ENCODE peak calls at places on chromosomes 3 and 15, in seven cellular contexts. Z is CD8-positive, alpha-beta memory T cell; D is CD8-positive, alpha-beta T cell; Q is dorsolateral prefrontal cortex; V is astrocyte; M is fibroblast of lung; O is esophagus squamous epithelium. F is an unnamed sample. For H3K27me3, the result is how much of the 10 kb centered on the place peaks cover.

GRCh38 chr3:45134758-45135521 is 11.2 kb downstream of the CDCP1 start:
- DNase-seq in Z (no peak), O (no peak), M (peak), V (peak), Q (no peak), D (no peak), F (no peak)

GRCh38 chr3:37952564-37952963 is 38.0 kb upstream of the VILL start:
- DNase-seq in M (peak), Q (no peak), Z (no peak), O (no peak), D (no peak), V (peak), F (no peak)

GRCh38 chr15:70478251-70478990 is 284.9 kb downstream of the UACA start:
- DNase-seq in Q (peak), M (no peak), V (no peak), O (no peak), Z (peak), D (no peak), F (no peak)

GRCh38 chr3:195245531-195245951 is 25.4 kb downstream of the XXYLT1 start:
- DNase-seq in V (no peak), Q (no peak), D (no peak), M (no peak), Z (no peak), O (no peak), F (no peak)

GRCh38 chr15:94052711-94053110 is 178.7 kb upstream of the MCTP2 start:
- DNase-seq in O (no peak), D (no peak), V (no peak), Q (no peak), M (no peak), Z (no peak), F (no peak)

GRCh38 chr15:63246691-63247464 is 30.5 kb upstream of the APH1B start:
- DNase-seq in O (no peak), Z (no peak), D (no peak), V (peak), Q (no peak), M (peak), F (peak)

GRCh38 chr3:142088522-142088921 is 60.8 kb downstream of the TFDP2 start:
- DNase-seq in Q (no peak), V (peak), D (no peak), M (no peak), O (no peak), Z (no peak), F (no peak)

GRCh38 chr3:125280966-125281365 is 68.4 kb upstream of the SLC12A8 start:
- DNase-seq in M (peak), D (no peak), Q (no peak), O (no peak), V (peak), Z (no peak), F (no peak)

GRCh38 chr3:131530374-131530773 is 27.6 kb upstream of the MRPL3 start:
- DNase-seq in D (no peak), M (no peak), V (no peak), O (no peak), Z (no peak), Q (no peak), F (no peak)

GRCh38 chr3:47475029-47475569 is 642 bp downstream of the SCAP start:
- DNase-seq in D (peak), Z (no peak), O (no peak), V (peak), Q (no peak), M (peak), F (no peak)

GRCh38 chr15:51281368-51281967 is 56.9 kb downstream of the CYP19A1 start:
- DNase-seq in M (peak), O (no peak), Z (no peak), D (no peak), Q (peak), V (no peak), F (no peak)

GRCh38 chr3:17806201-17806600 is 63.8 kb upstream of the TBC1D5 start:
- DNase-seq in O (no peak), M (no peak), D (no peak), V (no peak), Q (no peak), Z (no peak), F (no peak)

GRCh38 chr15:100192092-100192695 is 149.6 kb downstream of the ADAMTS17 start:
- DNase-seq in Z (no peak), O (no peak), M (no peak), Q (no peak), V (no peak), D (no peak), F (no peak)

GRCh38 chr3:141450727-141451378 is 36.0 kb upstream of the RASA2 start:
- DNase-seq in M (no peak), D (no peak), V (no peak), O (no peak), Q (no peak), Z (no peak), F (no peak)

GRCh38 chr15:98881526-98882517 is 125.8 kb downstream of the PGPEP1L start:
- DNase-seq in O (no peak), D (no peak), Q (no peak), M (peak), Z (no peak), V (peak), F (no peak)

GRCh38 chr3:196569003-196569516 is 600 bp downstream of the FBXO45 start:
- DNase-seq in Z (peak), O (no peak), Q (peak), M (peak), V (peak), D (peak), F (no peak)

GRCh38 chr3:111315911-111316310 is 226.1 kb upstream of the CD96 start:
- DNase-seq in D (no peak), M (peak), V (peak), Q (no peak), Z (no peak), O (no peak), F (no peak)

GRCh38 chr3:122577409-122578028 is at the start of gene PARP15:
- DNase-seq in Z (peak), V (no peak), O (no peak), M (peak), Q (no peak), D (no peak), F (no peak)

GRCh38 chr15:96337354-96337990 is 7.0 kb downstream of the NR2F2 start:
- DNase-seq in D (no peak), O (no peak), Z (no peak), Q (no peak), V (peak), M (no peak), F (no peak)

GRCh38 chr3:149129326-149130123 is at the start of gene HPS3:
- DNase-seq in O (peak), D (peak), M (peak), Q (peak), V (peak), Z (peak), F (peak)

GRCh38 chr3:87270908-87271727 is 5.3 kb downstream of the POU1F1 start:
- DNase-seq in O (no peak), Q (no peak), M (no peak), V (no peak), D (no peak), Z (no peak), F (no peak)

GRCh38 chr3:67526246-67526645 is 128.2 kb downstream of the SUCLG2 start:
- DNase-seq in V (peak), Z (no peak), M (peak), Q (no peak), O (no peak), D (no peak), F (peak)

GRCh38 chr15:92316586-92317295 is 76.9 kb upstream of the ST8SIA2 start:
- DNase-seq in V (no peak), D (no peak), Q (no peak), M (no peak), O (no peak), Z (no peak), F (no peak)

GRCh38 chr3:13088020-13089006 is 15.1 kb upstream of the IQSEC1 start:
- DNase-seq in D (no peak), Q (no peak), Z (no peak), O (no peak), M (no peak), V (no peak), F (no peak)

GRCh38 chr15:84079885-84080777 is 155.4 kb upstream of the GOLGA6L4 start:
- DNase-seq in V (peak), D (no peak), O (peak), Q (peak), M (peak), Z (peak), F (no peak)

GRCh38 chr3:172612871-172613678 is 89.8 kb upstream of the TNFSF10 start:
- DNase-seq in M (no peak), O (no peak), Q (no peak), V (no peak), Z (no peak), D (no peak), F (no peak)

GRCh38 chr3:12729313-12729676 is 29.8 kb downstream of the TMEM40 start:
- DNase-seq in O (no peak), M (no peak), Q (no peak), D (no peak), Z (no peak), V (peak), F (no peak)

GRCh38 chr3:40477671-40478070 is 749 bp downstream of the ZNF619 start:
- DNase-seq in Q (no peak), Z (no peak), V (no peak), D (no peak), M (no peak), O (no peak), F (no peak)

GRCh38 chr3:112132975-112133448 is at the start of gene GCSAM:
- DNase-seq in M (no peak), Z (peak), O (no peak), D (peak), Q (no peak), V (no peak), F (no peak)

GRCh38 chr3:187265461-187265955 is 26.0 kb downstream of the MASP1 start:
- DNase-seq in Z (no peak), V (no peak), O (no peak), M (no peak), Q (no peak), D (no peak), F (no peak)

GRCh38 chr3:157098823-157099185 is 61.1 kb downstream of the CCNL1 start:
- DNase-seq in Q (no peak), V (peak), Z (no peak), O (no peak), D (no peak), M (peak), F (no peak)

GRCh38 chr15:68318008-68318835 is 40.7 kb downstream of the FEM1B start:
- DNase-seq in M (no peak), V (no peak), Q (peak), O (no peak), D (no peak), Z (peak), F (no peak)

GRCh38 chr3:15654891-15655290 is 53.3 kb downstream of the BTD start:
- DNase-seq in M (no peak), V (no peak), Q (no peak), D (no peak), Z (no peak), O (no peak), F (no peak)

GRCh38 chr3:10352146-10352911 is 31.4 kb upstream of the SEC13 start:
- DNase-seq in M (peak), Q (no peak), Z (peak), O (no peak), D (no peak), V (peak), F (peak)

GRCh38 chr15:98927990-98928389 is 79.6 kb downstream of the PGPEP1L start:
- DNase-seq in Z (no peak), D (no peak), V (no peak), O (no peak), M (no peak), Q (no peak), F (no peak)

GRCh38 chr15:81117136-81117535 is 16.9 kb upstream of the CFAP161 start:
- DNase-seq in V (no peak), O (no peak), M (peak), Z (no peak), D (no peak), Q (no peak), F (no peak)

GRCh38 chr15:85794598-85795319 is at the start of gene KLHL25:
- DNase-seq in Q (peak), O (peak), V (peak), Z (peak), M (peak), D (peak), F (peak)

GRCh38 chr15:85795669-85796305 is 1.1 kb upstream of the KLHL25 start:
- DNase-seq in O (no peak), D (no peak), M (no peak), V (no peak), Z (no peak), Q (no peak), F (no peak)

GRCh38 chr15:85793641-85794597 is 806 bp downstream of the KLHL25 start:
- DNase-seq in D (peak), O (no peak), M (no peak), Q (peak), Z (peak), V (no peak), F (no peak)

GRCh38 chr15:85792872-85793621 is 1.7 kb downstream of the KLHL25 start:
- DNase-seq in M (no peak), V (no peak), O (no peak), Z (no peak), Q (no peak), D (no peak), F (no peak)

DNA sequence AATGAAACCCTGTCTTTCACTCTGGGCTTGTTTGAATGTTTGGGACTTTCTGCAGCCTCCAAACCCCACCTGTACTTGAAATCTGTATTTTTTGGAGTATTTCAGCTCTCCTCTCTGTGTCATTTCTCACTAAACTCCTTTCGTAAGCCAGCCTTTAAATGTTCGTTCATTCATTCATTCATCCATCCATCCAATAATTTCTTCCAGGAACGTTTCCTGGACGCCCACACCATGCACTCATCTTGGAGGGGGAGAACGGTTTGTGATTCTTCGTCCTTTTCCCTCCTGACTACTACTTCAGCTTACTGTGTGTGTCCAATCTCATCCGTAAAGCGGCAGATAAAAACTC is 569 bp upstream of the KLHL25 start:
- DNase-seq in Q (no peak), D (no peak), Z (no peak), O (no peak), V (no peak), M (no peak), F (no peak)
- H3K4me3 ChIP-seq in Q (peak), D (peak), Z (peak), O (peak), V (peak), M (peak), F (peak)

DNA sequence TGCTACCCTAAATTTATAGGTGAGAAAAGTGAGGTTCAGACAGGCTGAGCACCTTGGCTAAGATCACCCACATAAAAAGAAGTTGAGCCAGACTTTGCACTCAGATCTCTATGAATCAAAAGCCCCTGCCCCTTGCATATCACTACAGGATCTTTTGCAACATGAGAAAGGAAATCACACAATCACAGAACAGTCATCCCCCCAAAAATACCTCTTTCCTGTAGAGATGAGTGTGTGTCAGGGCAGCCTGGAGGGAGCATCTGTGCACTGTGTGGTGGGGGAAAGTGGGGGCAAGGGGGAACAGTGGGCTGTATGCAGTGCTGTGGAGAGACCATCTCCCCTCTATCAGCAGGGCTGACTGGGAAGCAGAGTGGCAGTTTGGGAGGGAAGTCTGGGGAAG is 46.6 kb downstream of the EPHB3 start:
- DNase-seq in M (no peak), D (no peak), V (no peak), Z (no peak), O (no peak), Q (no peak), F (no peak)
- H3K27me3 ChIP-seq in M (under half), D (under half), V (under half), Z (under half), O (under half), Q (under half), F (under half)

GRCh38 chr15:59995568-59996349 is 8.4 kb upstream of the FOXB1 start:
- DNase-seq in O (no peak), M (no peak), Z (no peak), D (no peak), Q (no peak), V (no peak), F (no peak)
- H3K4me3 ChIP-seq in O (no peak), M (no peak), Z (no peak), D (no peak), Q (no peak), V (no peak), F (no peak)

GRCh38 chr3:117018622-117019021 is 309.0 kb downstream of the TUSC7 start:
- DNase-seq in V (no peak), Z (no peak), D (no peak), M (no peak), Q (no peak), O (no peak), F (no peak)
- H3K27me3 ChIP-seq in V (under half), Z (under half), D (under half), M (under half), Q (under half), O (under half), F (under half)

GRCh38 chr15:64503197-64503596 is 42.8 kb downstream of the ZNF609 start:
- DNase-seq in Q (no peak), M (peak), D (no peak), Z (no peak), V (peak), O (no peak), F (no peak)

GRCh38 chr15:64502537-64502936 is 42.2 kb downstream of the ZNF609 start:
- DNase-seq in Z (no peak), Q (no peak), V (no peak), M (no peak), O (no peak), D (no peak), F (no peak)

GRCh38 chr15:64503640-64504039 is 43.3 kb downstream of the ZNF609 start:
- DNase-seq in V (no peak), Q (no peak), Z (no peak), D (no peak), O (no peak), M (no peak), F (no peak)

GRCh38 chr15:64507293-64507802 is 47.0 kb downstream of the ZNF609 start:
- DNase-seq in Q (peak), D (no peak), V (peak), M (peak), Z (no peak), O (no peak), F (no peak)

GRCh38 chr15:64507845-64508244 is 47.5 kb downstream of the ZNF609 start:
- DNase-seq in D (no peak), Z (no peak), V (no peak), M (no peak), O (no peak), Q (no peak), F (no peak)
- H3K4me3 ChIP-seq in D (no peak), Z (no peak), V (no peak), M (no peak), O (no peak), Q (no peak), F (no peak)

GRCh38 chr3:192409838-192410683 is 317.3 kb downstream of the FGF12 start:
- DNase-seq in V (peak), D (no peak), O (no peak), Z (no peak), Q (no peak), M (peak), F (no peak)

GRCh38 chr3:192408007-192408655 is 319.2 kb downstream of the FGF12 start:
- DNase-seq in Q (peak), D (no peak), V (peak), Z (no peak), M (peak), O (no peak), F (no peak)

GRCh38 chr3:192409203-192409837 is 318.0 kb downstream of the FGF12 start:
- DNase-seq in O (no peak), V (peak), Z (no peak), D (no peak), Q (peak), M (peak), F (no peak)

GRCh38 chr3:192410684-192410960 is 316.7 kb downstream of the FGF12 start:
- DNase-seq in Q (no peak), Z (no peak), V (no peak), O (no peak), M (no peak), D (no peak), F (no peak)

GRCh38 chr3:192408721-192409151 is 318.6 kb downstream of the FGF12 start:
- DNase-seq in Z (no peak), Q (peak), M (peak), O (no peak), V (no peak), D (no peak), F (no peak)
- H3K27me3 ChIP-seq in Z (under half), Q (under half), M (under half), O (half or more), V (under half), D (under half), F (under half)

DNA sequence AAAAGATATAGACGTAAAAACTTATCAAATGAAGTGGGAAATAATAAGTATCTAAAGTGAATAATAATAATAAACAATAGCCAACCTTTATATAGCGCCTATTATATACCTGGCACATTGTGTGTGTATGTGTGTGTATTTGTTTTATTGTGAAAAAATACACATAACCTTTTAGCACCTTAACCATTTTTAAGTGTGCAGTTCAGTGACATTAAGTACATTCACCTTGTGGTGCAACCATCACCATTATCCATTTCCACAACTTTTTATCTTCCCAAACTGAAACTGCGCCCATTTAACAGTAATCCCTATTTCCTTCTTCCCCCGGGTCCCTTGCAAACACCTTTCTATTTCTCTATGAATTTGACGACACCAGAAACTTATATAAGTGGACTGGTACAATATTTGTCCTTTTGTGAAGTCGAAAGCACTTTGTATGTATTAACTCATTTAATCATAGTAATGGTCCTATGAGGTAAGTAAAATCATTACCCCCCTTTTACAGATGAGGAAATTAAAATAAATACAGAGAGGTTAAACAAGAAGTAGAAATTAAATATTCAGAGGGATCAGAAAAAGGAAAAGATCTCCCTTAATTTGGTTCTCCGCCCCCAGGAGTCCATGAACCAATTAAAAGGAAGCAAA is 33.5 kb downstream of the GJD2 start:
- DNase-seq in D (no peak), V (no peak), O (no peak), Z (no peak), M (no peak), Q (no peak), F (no peak)
- H3K4me3 ChIP-seq in D (no peak), V (no peak), O (peak), Z (no peak), M (peak), Q (peak), F (no peak)

GRCh38 chr15:45130291-45131000 is 652 bp downstream of the DUOX1 start:
- DNase-seq in O (no peak), M (no peak), D (no peak), Z (no peak), Q (no peak), V (no peak), F (no peak)
- H3K27me3 ChIP-seq in O (half or more), M (half or more), D (under half), Z (under half), Q (half or more), V (half or more), F (half or more)

DNA sequence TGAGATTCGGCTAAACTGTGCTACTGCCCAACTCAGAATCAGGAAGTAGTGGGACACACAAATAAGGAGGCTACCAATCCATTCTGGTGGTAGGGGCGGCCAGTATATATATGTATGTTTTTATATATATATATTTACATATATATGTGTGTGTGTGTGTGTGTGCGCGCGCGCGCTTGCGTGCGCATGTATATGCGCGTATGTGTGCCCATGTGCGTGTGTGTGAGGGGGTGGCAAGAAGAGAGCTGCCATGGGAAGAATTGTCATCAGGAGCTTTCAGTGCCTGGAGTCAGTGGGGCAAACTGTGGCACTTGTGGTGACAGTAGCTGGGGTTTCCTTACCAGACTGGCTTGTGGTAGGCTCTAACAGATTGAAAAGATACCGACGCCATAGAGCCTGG is 26.5 kb downstream of the GXYLT2 start:
- DNase-seq in V (no peak), Z (no peak), D (no peak), O (no peak), M (no peak), Q (no peak), F (no peak)
- H3K4me3 ChIP-seq in V (no peak), Z (no peak), D (no peak), O (no peak), M (no peak), Q (no peak), F (no peak)

GRCh38 chr3:127425505-127426443 is 137.9 kb upstream of the PRR20G start:
- DNase-seq in Q (no peak), O (no peak), Z (no peak), M (no peak), D (no peak), V (no peak), F (no peak)
- H3K27me3 ChIP-seq in Q (under half), O (half or more), Z (under half), M (under half), D (under half), V (under half), F (under half)